ENCODE peak calls at places on chromosomes 2 and 18, in eight cellular contexts. X is AG09309, L is coronary artery, C is suprapubic skin, M is AG10803, G is colonic mucosa, O is sigmoid colon, R is esophagus muscularis mucosa. Q is an unnamed sample.

GRCh38 chr18:37499008-37499407 is 66.6 kb downstream of the CELF4 start:
- DNase-seq in X (no peak), L (no peak), C (no peak), M (no peak), G (no peak), O (no peak), R (no peak), Q (no peak)

GRCh38 chr18:34219651-34220050 is 5.1 kb downstream of the NOL4 start:
- DNase-seq in X (no peak), L (no peak), C (no peak), M (no peak), G (no peak), O (no peak), R (no peak), Q (no peak)

GRCh38 chr2:142140434-142140845 is 9.6 kb upstream of the LRP1B start:
- DNase-seq in X (no peak), L (no peak), C (no peak), M (peak), G (no peak), O (no peak), R (no peak), Q (peak)

GRCh38 chr2:218276986-218277755 is 6.9 kb downstream of the PNKD start:
- DNase-seq in X (no peak), L (no peak), C (no peak), M (no peak), G (no peak), O (no peak), R (no peak), Q (no peak)

GRCh38 chr18:45749918-45750689 is 26.1 kb downstream of the SLC14A1 start:
- DNase-seq in X (no peak), L (no peak), C (no peak), M (no peak), G (no peak), O (no peak), R (no peak), Q (no peak)

GRCh38 chr18:35732652-35733051 is 151.1 kb downstream of the GALNT1 start:
- DNase-seq in X (peak), L (no peak), C (no peak), M (peak), G (no peak), O (no peak), R (no peak), Q (peak)

GRCh38 chr2:53813151-53813550 is 26.3 kb downstream of the ERLEC1 start:
- DNase-seq in X (no peak), L (no peak), C (no peak), M (no peak), G (no peak), O (no peak), R (no peak), Q (no peak)

GRCh38 chr2:199462167-199462976 is 4.6 kb upstream of the SATB2 start:
- DNase-seq in X (no peak), L (no peak), C (peak), M (no peak), G (peak), O (no peak), R (peak), Q (no peak)

GRCh38 chr2:179790235-179790895 is 71.0 kb downstream of the ZNF385B start:
- DNase-seq in X (no peak), L (no peak), C (no peak), M (no peak), G (no peak), O (no peak), R (no peak), Q (no peak)

GRCh38 chr18:32237024-32237423 is 47.2 kb downstream of the MEP1B start:
- DNase-seq in X (no peak), L (no peak), C (no peak), M (no peak), G (no peak), O (no peak), R (no peak), Q (no peak)

GRCh38 chr18:46278481-46279465 is 174.6 kb downstream of the HAUS1 start:
- DNase-seq in X (peak), L (no peak), C (no peak), M (peak), G (no peak), O (no peak), R (peak), Q (peak)

GRCh38 chr2:129923265-129924141 is 56.0 kb upstream of the RAB6C start:
- DNase-seq in X (no peak), L (no peak), C (no peak), M (peak), G (no peak), O (no peak), R (peak), Q (peak)

GRCh38 chr2:216283038-216283900 is 89.0 kb downstream of the MARCHF4 start:
- DNase-seq in X (no peak), L (no peak), C (no peak), M (no peak), G (no peak), O (no peak), R (no peak), Q (no peak)

GRCh38 chr18:35683021-35683420 is 101.5 kb downstream of the GALNT1 start:
- DNase-seq in X (peak), L (no peak), C (no peak), M (peak), G (no peak), O (no peak), R (no peak), Q (no peak)

GRCh38 chr2:201786471-201786870 is 5.7 kb upstream of the ALS2 start:
- DNase-seq in X (no peak), L (no peak), C (no peak), M (peak), G (no peak), O (no peak), R (no peak), Q (no peak)

GRCh38 chr2:9699139-9699823 is 68.5 kb upstream of the YWHAQ start:
- DNase-seq in X (peak), L (no peak), C (no peak), M (peak), G (no peak), O (peak), R (no peak), Q (no peak)

GRCh38 chr18:76376668-76377358 is 118.2 kb downstream of the ZNF516 start:
- DNase-seq in X (no peak), L (no peak), C (peak), M (no peak), G (no peak), O (peak), R (no peak), Q (no peak)

GRCh38 chr2:164706522-164706921 is 85.2 kb upstream of the GRB14 start:
- DNase-seq in X (peak), L (no peak), C (no peak), M (peak), G (no peak), O (no peak), R (no peak), Q (no peak)

GRCh38 chr2:63050916-63051794 is 525 bp downstream of the OTX1 start:
- DNase-seq in X (no peak), L (no peak), C (no peak), M (no peak), G (no peak), O (peak), R (no peak), Q (no peak)

GRCh38 chr2:235924675-235925063 is 243.5 kb downstream of the GBX2 start:
- DNase-seq in X (no peak), L (no peak), C (no peak), M (no peak), G (no peak), O (no peak), R (no peak), Q (no peak)

DNA sequence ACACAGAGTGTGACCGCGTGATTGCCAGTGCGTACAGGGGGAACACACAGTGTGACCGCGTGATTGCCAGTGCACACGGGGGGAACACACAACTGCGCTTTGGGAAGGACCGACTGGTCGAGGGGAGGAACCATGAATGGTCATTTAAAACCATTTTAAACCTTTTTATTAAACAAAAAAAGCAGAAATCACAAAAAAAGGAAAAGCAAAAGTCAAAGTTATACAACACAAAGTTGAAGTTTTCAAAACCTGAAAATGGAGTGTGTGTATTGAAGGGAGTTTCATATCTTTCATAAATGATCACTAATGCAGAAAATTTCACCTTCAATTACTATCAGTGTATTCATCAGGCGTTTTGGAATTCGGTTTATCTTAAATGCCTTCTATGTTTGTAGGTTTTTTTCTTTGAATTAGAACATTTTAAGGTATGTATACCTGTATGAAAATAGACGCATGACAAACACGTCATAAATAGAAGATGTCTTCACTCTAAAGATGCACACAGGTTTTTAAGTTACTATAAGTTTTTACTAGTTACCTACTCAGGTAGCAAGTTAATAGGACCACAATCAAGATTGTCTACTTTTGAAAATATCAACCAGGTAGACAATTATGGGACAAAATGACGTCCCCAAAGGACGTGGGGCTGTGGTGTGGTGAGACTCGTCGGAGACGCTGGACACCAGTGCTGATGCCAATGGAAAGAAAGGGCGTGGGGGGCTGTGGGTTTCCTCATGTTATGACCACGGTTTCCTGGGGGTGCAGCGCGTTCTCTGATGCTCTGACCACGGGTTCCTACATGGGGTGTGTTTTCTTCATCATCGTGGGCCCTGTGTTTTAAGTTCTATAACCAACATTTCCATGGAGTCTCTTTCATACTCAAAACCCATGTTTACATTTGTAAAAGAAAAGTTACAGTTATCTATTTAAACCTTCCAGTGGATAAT is 141.3 kb downstream of the RTP5 start:
- DNase-seq in X (no peak), L (peak), C (peak), M (peak), G (no peak), O (peak), R (no peak), Q (peak)
- H3K4me3 ChIP-seq in X (no peak), L (no peak), C (no peak), M (no peak), G (no peak), O (no peak), R (no peak), Q (no peak)

GRCh38 chr2:20677301-20678176 is 10.6 kb downstream of the GDF7 start:
- DNase-seq in X (no peak), L (no peak), C (no peak), M (no peak), G (no peak), O (no peak), R (no peak), Q (no peak)
- TF ChIP-seq CTCF in X (no peak), L (no peak), C (no peak), M (no peak), G (no peak), O (no peak), R (no peak), Q (peak)

GRCh38 chr2:241356871-241357260 is 781 bp downstream of the FARP2 start:
- DNase-seq in X (no peak), L (no peak), C (no peak), M (no peak), G (no peak), O (no peak), R (no peak), Q (no peak)

GRCh38 chr2:241359481-241360045 is 3.5 kb downstream of the FARP2 start:
- DNase-seq in X (no peak), L (no peak), C (no peak), M (no peak), G (peak), O (no peak), R (no peak), Q (no peak)

GRCh38 chr2:241358470-241358869 is 2.4 kb downstream of the FARP2 start:
- DNase-seq in X (no peak), L (no peak), C (no peak), M (no peak), G (no peak), O (no peak), R (no peak), Q (no peak)

GRCh38 chr2:241355983-241356870 is at the start of gene FARP2:
- DNase-seq in X (peak), L (peak), C (peak), M (peak), G (peak), O (peak), R (peak), Q (peak)

GRCh38 chr2:241357531-241357930 is 1.4 kb downstream of the FARP2 start:
- DNase-seq in X (no peak), L (no peak), C (no peak), M (no peak), G (no peak), O (no peak), R (no peak), Q (no peak)
- H3K4me3 ChIP-seq in X (peak), L (peak), C (peak), M (peak), G (peak), O (no peak), R (no peak), Q (peak)

DNA sequence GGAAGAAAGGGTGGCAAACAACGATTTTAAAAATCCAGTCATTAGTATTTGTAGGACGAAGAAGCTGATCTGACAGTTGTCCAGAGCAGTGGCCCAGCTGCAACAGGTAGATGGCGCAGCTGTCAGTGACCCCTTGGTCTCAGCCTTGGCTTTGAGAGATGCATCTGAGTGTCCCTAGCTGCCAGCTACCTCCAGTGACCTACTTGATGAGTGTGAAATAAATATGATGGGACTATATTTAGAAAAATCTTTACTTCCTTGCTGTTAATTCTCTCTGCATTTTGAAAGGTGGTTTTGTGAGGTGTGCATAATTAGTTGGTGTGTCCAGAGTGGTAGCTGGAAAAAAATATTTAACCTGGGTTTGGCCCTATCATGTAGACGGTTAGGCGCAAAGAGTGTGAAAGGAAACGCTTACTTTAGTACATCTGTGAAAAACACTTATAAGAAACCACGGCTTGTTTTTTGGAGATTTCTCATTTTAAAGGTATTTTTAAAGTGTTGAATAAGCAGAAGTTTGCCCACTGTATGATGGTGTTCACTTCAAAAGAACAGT is 962 bp downstream of the INPP1 start:
- DNase-seq in X (no peak), L (no peak), C (no peak), M (peak), G (peak), O (peak), R (no peak), Q (no peak)
- TF ChIP-seq CTCF in X (peak), L (no peak), C (peak), M (peak), G (no peak), O (no peak), R (peak), Q (peak)

Q was measured in astrocyte of the cerebellum.